ENCODE peak calls at places on chromosomes 7 and 10, in six cellular contexts. Q is upper lobe of right lung, B is heart left ventricle, V is body of pancreas, R is hepatocyte, X is esophagus squamous epithelium. A is an unnamed sample.

GRCh38 chr7:51237727-51238126 is 78.9 kb downstream of the COBL start:
- DNase-seq in Q (no peak), B (no peak), V (no peak), R (no peak), X (no peak), A (no peak)

GRCh38 chr7:82805527-82805960 is 357.1 kb downstream of the PCLO start:
- DNase-seq in Q (no peak), B (peak; percentile 27), V (no peak), R (no peak), X (no peak), A (no peak)

GRCh38 chr10:80530251-80530650 is 7.5 kb upstream of the SH2D4B start:
- DNase-seq in Q (no peak), B (no peak), V (peak; percentile 49), R (no peak), X (no peak), A (no peak)

GRCh38 chr10:113086282-113086681 is 136.2 kb downstream of the TCF7L2 start:
- DNase-seq in Q (no peak), B (no peak), V (no peak), R (no peak), X (no peak), A (no peak)

GRCh38 chr7:140478361-140479061 is 794 bp downstream of the MKRN1 start:
- DNase-seq in Q (peak; percentile 71), B (peak; percentile 71), V (no peak), R (peak; percentile 67), X (no peak), A (peak; percentile 59)

GRCh38 chr7:155598810-155599210 is 45.7 kb upstream of the RBM33 start:
- DNase-seq in Q (peak; percentile 92), B (peak; percentile 86), V (peak; percentile 91), R (peak; percentile 88), X (no peak), A (peak; percentile 85)

GRCh38 chr7:133545613-133546012 is 292.7 kb downstream of the EXOC4 start:
- DNase-seq in Q (no peak), B (no peak), V (no peak), R (no peak), X (no peak), A (no peak)

GRCh38 chr10:33570495-33570894 is 236.0 kb upstream of the NRP1 start:
- DNase-seq in Q (no peak), B (no peak), V (no peak), R (no peak), X (no peak), A (no peak)

GRCh38 chr10:71659050-71659738 is 60.4 kb downstream of the C10orf105 start:
- DNase-seq in Q (no peak), B (no peak), V (no peak), R (peak; percentile 36), X (no peak), A (peak; percentile 50)

GRCh38 chr7:100475549-100475948 is 3.5 kb downstream of the TSC22D4 start:
- DNase-seq in Q (no peak), B (no peak), V (no peak), R (peak; percentile 58), X (no peak), A (no peak)

DNA sequence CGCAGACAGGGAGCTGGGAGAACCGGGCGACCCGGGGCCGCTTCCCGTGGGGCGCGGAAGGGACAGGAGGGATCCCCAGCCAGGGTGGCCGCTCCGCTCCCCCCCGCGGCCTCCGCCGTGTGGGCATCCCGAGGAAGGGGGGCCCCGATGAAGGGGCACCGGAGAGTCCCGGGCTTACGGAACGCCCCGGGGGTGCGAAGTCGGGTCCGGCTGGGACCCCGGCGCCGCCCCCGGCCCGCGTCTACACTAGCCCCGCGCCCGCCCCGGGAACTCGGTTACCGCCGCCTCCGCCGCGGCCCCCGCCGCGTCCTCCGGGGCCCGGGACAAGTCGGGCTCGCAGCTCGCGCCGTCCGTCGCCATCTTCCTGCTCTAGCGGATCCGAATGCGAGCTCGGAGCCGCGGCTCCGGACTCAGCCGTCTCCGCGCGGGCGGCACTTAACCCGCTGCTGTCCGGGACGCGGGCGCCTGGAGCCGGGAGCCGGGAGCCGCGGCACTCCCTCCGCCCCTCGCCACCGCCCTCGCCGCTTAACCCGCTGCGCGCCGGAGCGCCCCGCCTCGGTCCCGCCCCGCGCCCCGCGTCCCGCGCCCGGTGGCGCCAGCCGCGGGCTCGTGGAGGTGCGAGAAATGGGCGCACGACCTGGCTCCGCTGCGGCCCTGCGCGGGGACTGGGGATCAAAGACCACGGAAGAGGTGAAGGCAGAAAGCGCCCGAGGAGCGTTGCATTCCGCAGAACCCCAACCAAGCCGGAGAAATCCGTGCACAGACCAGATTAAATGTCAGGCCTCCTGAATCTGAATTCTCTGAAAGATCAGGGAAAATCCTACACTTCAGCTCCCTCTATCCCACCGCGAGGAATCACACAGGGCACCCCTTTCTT is at the start of gene CTTNBP2:
- DNase-seq in Q (peak; percentile 76), B (peak; percentile 77), V (peak; percentile 72), R (peak; percentile 78), X (no peak), A (peak; percentile 71)
- H3K4me3 ChIP-seq in Q (peak within 1 kb of the TSS; percentile 63), B (peak within 1 kb of the TSS; percentile 87), V (peak within 1 kb of the TSS; percentile 80), R (peak within 1 kb of the TSS; percentile 92), X (peak within 1 kb of the TSS; percentile 88), A (peak within 1 kb of the TSS; percentile 45)

GRCh38 chr7:17986826-17987225 is 40.8 kb downstream of the PRPS1L1 start:
- DNase-seq in Q (no peak), B (no peak), V (no peak), R (peak; percentile 50), X (no peak), A (no peak)
- H3K27ac ChIP-seq in Q (no peak overlapping the region), B (peak overlapping the region; percentile 75), V (no peak overlapping the region), R (peak overlapping the region; percentile 60), X (no peak overlapping the region), A (no peak overlapping the region)

DNA sequence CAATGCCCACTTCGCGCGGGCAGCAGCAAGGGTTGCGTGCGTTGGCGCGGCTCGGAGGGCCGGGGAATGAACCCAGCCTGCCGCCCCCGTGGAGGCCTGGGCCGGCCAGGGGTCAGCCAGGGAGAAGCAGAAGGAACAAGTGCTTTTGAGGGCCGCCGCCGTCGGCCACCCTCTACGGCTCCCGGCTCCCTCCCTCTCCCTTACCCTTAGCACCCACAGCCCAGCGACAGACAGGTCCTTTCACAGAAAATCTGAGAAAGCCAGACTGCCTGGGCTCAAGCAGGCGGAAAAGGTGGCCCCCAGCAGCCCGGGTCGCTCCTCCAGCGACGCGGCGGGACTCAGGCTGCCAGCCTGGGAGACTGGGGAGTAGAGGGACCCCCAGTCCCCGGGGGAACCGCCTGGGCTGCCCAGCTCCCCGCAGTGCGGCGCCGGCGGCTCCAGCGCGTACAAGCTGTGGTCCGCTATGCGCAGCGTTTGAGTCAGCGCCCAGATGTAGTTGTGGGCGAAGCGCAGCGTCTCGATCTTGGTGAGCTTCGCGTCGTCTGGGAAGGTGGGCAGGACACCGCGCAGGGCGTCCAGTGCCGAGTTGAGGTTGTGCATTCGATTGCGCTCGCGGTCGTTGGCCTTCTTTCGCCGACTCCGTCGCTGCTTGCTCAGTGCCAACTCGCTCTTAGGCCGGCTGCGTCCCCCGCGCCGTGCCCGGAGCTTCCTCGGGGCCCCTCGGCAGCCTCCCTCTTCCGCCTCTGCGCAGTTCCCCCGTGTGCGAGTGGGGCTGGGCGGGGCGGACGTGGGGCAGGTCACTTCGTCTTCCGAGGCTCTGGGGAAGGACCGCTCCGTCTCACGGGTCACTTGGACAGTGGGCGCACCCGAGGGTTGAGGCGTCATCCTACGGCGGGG is 815 bp downstream of the NEUROG3 start:
- DNase-seq in Q (no peak), B (no peak), V (no peak), R (no peak), X (no peak), A (no peak)
- H3K4me1 ChIP-seq in Q (peaks cover 17% of the 10 kb centered on the region), B (peaks cover 23% of the 10 kb centered on the region), V (peaks cover 42% of the 10 kb centered on the region), R (no peaks in the 10 kb centered on the region), X (peaks cover 4% of the 10 kb centered on the region), A (peaks cover 18% of the 10 kb centered on the region)

GRCh38 chr7:2802082-2802481 is 42.0 kb downstream of the GNA12 start:
- DNase-seq in Q (no peak), B (no peak), V (no peak), R (no peak), X (no peak), A (no peak)
- H3K4me3 ChIP-seq in Q (no peak overlapping the region), B (peak overlapping the region; percentile 13), V (no peak overlapping the region), R (no peak overlapping the region), X (no peak overlapping the region), A (no peak overlapping the region)

DNA sequence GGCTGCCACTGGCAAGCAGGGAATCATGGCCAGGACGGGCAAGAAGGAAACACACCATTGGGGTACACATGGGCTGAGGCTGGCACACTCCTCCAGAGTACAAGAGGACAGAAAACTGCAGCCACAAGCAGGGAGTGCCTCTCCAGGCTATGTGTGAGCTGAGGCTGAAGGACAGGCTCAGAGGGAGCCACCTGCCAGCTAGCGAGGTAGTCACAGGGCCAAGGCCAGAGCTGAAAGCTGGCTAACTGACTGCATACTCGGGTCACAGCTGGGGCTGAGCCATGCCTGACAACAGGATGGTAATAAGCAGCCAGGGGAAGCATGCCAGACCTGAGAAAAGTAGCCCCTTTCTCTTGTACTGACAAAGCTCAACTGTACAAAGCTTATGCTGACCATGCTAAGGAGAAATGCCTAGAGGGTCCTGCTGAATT is 52.0 kb downstream of the KIF5B start:
- DNase-seq in Q (no peak), B (no peak), V (peak; percentile 83), R (peak; percentile 17), X (no peak), A (peak; percentile 56)
- H3K27ac ChIP-seq in Q (no peak overlapping the region), B (no peak overlapping the region), V (no peak overlapping the region), R (no peak overlapping the region), X (no peak overlapping the region), A (no peak overlapping the region)

DNA sequence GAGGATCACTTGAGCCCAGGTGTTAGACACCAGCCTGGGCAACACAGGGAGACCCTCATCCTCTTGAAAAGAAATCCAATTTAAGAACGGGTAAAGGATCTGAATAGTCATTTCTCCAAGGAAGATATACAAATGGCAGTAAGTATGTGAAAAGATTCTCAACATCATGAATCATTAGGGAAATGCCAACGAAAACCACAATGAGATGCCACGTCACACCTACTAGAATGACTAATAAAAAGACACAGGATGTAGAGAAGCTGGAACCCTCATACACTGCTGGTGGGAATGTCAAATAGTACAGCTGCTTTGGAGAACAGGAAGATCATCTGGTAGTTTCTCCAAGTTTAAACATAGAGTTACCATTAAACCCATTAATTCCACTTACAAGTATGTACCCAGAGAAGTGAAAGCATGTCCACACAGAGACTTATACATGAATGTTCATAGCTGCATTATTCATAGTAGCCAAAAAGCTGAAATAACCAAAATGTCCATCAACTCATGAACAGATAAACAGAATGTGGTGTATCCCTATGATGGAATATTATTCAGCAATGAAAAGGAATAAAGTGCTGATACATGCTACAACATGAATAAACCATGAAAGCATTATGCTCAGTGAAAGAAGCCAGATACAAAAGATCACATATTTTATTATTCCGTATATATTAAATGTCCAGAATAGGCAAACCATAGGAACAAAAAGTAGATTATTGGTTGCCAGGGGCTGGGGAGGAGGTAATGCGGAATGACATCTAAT is 13.1 kb upstream of the ZMIZ2 start:
- DNase-seq in Q (no peak), B (no peak), V (no peak), R (no peak), X (no peak), A (no peak)
- H3K4me1 ChIP-seq in Q (no peaks in the 10 kb centered on the region), B (no peaks in the 10 kb centered on the region), V (no peaks in the 10 kb centered on the region), R (no peaks in the 10 kb centered on the region), X (no peaks in the 10 kb centered on the region), A (no peaks in the 10 kb centered on the region)

GRCh38 chr10:66926841-66927240 is 1.0 kb downstream of the LRRTM3 start:
- DNase-seq in Q (no peak), B (no peak), V (no peak), R (no peak), X (no peak), A (no peak)
- H3K4me3 ChIP-seq in Q (no peak overlapping the region), B (no peak overlapping the region), V (no peak overlapping the region), R (no peak overlapping the region), X (no peak overlapping the region), A (no peak overlapping the region)

A was measured in Peyer's patch.